ENCODE peak calls at places on chromosomes 6 and 20, in eight cellular contexts. H, Q, U, K, A, L, Z and X are unnamed samples.

GRCh38 chr6:15752820-15753219 is 90.0 kb upstream of the DTNBP1 start:
- DNase-seq in K (no peak), H (no peak), A (no peak), L (no peak), Z (no peak), U (no peak), Q (no peak), X (no peak)

GRCh38 chr6:40634429-40634828 is 47.3 kb upstream of the LRFN2 start:
- DNase-seq in Z (no peak), U (no peak), L (no peak), K (no peak), H (no peak), A (no peak), Q (no peak), X (no peak)

GRCh38 chr20:61253264-61253639 is 1.2 kb downstream of the CDH4 start:
- DNase-seq in L (no peak), K (no peak), Q (no peak), A (no peak), H (no peak), Z (no peak), U (peak), X (peak)

GRCh38 chr6:144150673-144151009 is 324 bp downstream of the STX11 start:
- DNase-seq in Z (peak), A (peak), H (no peak), U (peak), Q (no peak), L (no peak), K (peak), X (no peak)

GRCh38 chr20:63316502-63316921 is 23.5 kb downstream of the COL20A1 start:
- DNase-seq in H (no peak), U (no peak), A (no peak), Z (no peak), Q (no peak), L (no peak), K (no peak), X (no peak)

GRCh38 chr6:98835149-98836024 is 1.0 kb downstream of the POU3F2 start:
- DNase-seq in U (no peak), Q (no peak), Z (no peak), L (no peak), A (no peak), K (no peak), H (no peak), X (peak)

GRCh38 chr20:18853946-18854646 is 40.5 kb downstream of the SCP2D1 start:
- DNase-seq in H (no peak), L (no peak), Q (no peak), Z (no peak), A (no peak), U (no peak), K (no peak), X (no peak)

GRCh38 chr20:56733967-56734366 is 104.9 kb downstream of the TFAP2C start:
- DNase-seq in U (no peak), A (no peak), Z (no peak), H (no peak), Q (no peak), L (no peak), K (no peak), X (no peak)

GRCh38 chr20:45579184-45579583 is at the start of gene WFDC8:
- DNase-seq in K (no peak), U (no peak), A (no peak), Z (no peak), Q (no peak), H (no peak), L (no peak), X (no peak)

GRCh38 chr6:158798311-158798710 is 20.9 kb downstream of the EZR start:
- DNase-seq in Z (no peak), L (no peak), K (no peak), U (no peak), H (no peak), Q (no peak), A (no peak), X (no peak)

GRCh38 chr20:60447703-60448102 is 489.5 kb downstream of the CDH26 start:
- DNase-seq in L (no peak), H (no peak), Q (no peak), U (no peak), K (no peak), A (no peak), Z (no peak), X (no peak)

GRCh38 chr6:40328376-40328987 is 258.7 kb downstream of the LRFN2 start:
- DNase-seq in U (peak), Q (no peak), K (no peak), H (no peak), Z (peak), A (no peak), L (peak), X (peak)

GRCh38 chr6:18266524-18266908 is 2.2 kb upstream of the DEK start:
- DNase-seq in Z (no peak), Q (no peak), L (no peak), K (no peak), H (no peak), A (no peak), U (no peak), X (no peak)

GRCh38 chr6:23663652-23664051 is 462.4 kb upstream of the NRSN1 start:
- DNase-seq in U (no peak), Q (no peak), Z (no peak), L (no peak), K (no peak), A (no peak), H (no peak), X (no peak)

GRCh38 chr6:128885381-128885780 is 2.4 kb downstream of the LAMA2 start:
- DNase-seq in U (no peak), K (no peak), H (no peak), Z (no peak), Q (no peak), A (no peak), L (no peak), X (no peak)

GRCh38 chr6:110399219-110400071 is 15.9 kb downstream of the DDO start:
- DNase-seq in A (no peak), Z (no peak), Q (no peak), H (no peak), K (no peak), L (no peak), U (no peak), X (no peak)

GRCh38 chr20:2116170-2116940 is 14.7 kb downstream of the STK35 start:
- DNase-seq in U (no peak), Q (no peak), L (no peak), H (no peak), K (no peak), Z (no peak), A (no peak), X (no peak)

GRCh38 chr6:88586371-88587157 is 376.9 kb downstream of the RNGTT start:
- DNase-seq in H (no peak), L (no peak), Q (no peak), A (no peak), K (no peak), U (no peak), Z (no peak), X (peak)

GRCh38 chr6:149082320-149082719 is 235.2 kb upstream of the TAB2 start:
- DNase-seq in Q (no peak), A (peak), H (peak), Z (peak), U (peak), K (peak), L (peak), X (peak)

GRCh38 chr6:10033223-10033829 is 381.5 kb downstream of the TFAP2A start:
- DNase-seq in L (no peak), A (no peak), Z (peak), U (no peak), H (no peak), K (no peak), Q (peak), X (no peak)

GRCh38 chr6:87716928-87717655 is 15.1 kb upstream of the AKIRIN2 start:
- DNase-seq in Z (no peak), A (no peak), L (no peak), K (no peak), U (no peak), Q (no peak), H (no peak), X (no peak)

GRCh38 chr20:39195495-39196129 is 233.5 kb downstream of the DHX35 start:
- DNase-seq in U (no peak), K (no peak), A (no peak), Z (no peak), H (no peak), Q (no peak), L (no peak), X (no peak)

GRCh38 chr20:605237-605636 is 4.9 kb downstream of the TCF15 start:
- DNase-seq in Z (no peak), H (no peak), L (no peak), Q (no peak), U (no peak), A (no peak), K (no peak), X (no peak)

GRCh38 chr20:6663751-6664388 is 103.6 kb upstream of the BMP2 start:
- DNase-seq in A (no peak), K (no peak), Q (peak), H (no peak), U (no peak), Z (peak), L (no peak), X (no peak)

GRCh38 chr6:121811106-121811505 is 375.7 kb downstream of the GJA1 start:
- DNase-seq in K (no peak), L (no peak), Q (no peak), Z (no peak), H (no peak), A (no peak), U (no peak), X (no peak)

GRCh38 chr20:24995741-24996448 is 3.3 kb upstream of the APMAP start:
- DNase-seq in Q (no peak), Z (no peak), L (no peak), A (no peak), U (no peak), K (no peak), H (no peak), X (peak)

GRCh38 chr6:22756365-22756764 is 187.0 kb downstream of the HDGFL1 start:
- DNase-seq in Z (no peak), A (no peak), K (no peak), U (no peak), Q (peak), L (no peak), H (no peak), X (no peak)

GRCh38 chr20:23963941-23964340 is 24.6 kb downstream of the GGTLC1 start:
- DNase-seq in L (no peak), U (no peak), K (no peak), A (no peak), Z (no peak), Q (no peak), H (no peak), X (no peak)

GRCh38 chr20:1941226-1941625 is 46.0 kb downstream of the SIRPA start:
- DNase-seq in U (no peak), L (no peak), H (no peak), Z (no peak), A (no peak), K (no peak), Q (no peak), X (no peak)

GRCh38 chr20:60642048-60642447 is 610.0 kb upstream of the CDH4 start:
- DNase-seq in H (no peak), Q (no peak), K (no peak), Z (no peak), U (no peak), A (no peak), L (no peak), X (no peak)

GRCh38 chr6:151286192-151286591 is 46.4 kb downstream of the AKAP12 start:
- DNase-seq in A (no peak), H (no peak), Q (no peak), K (peak), U (no peak), Z (no peak), L (no peak), X (no peak)

GRCh38 chr6:157223486-157223885 is 99.8 kb downstream of the TMEM242 start:
- DNase-seq in A (no peak), K (no peak), Q (no peak), Z (no peak), U (no peak), H (no peak), L (no peak), X (no peak)

GRCh38 chr20:23086056-23086551 is at the start of gene CD93:
- DNase-seq in U (peak), A (peak), L (no peak), H (no peak), K (peak), Z (no peak), Q (no peak), X (no peak)

GRCh38 chr6:11994875-11995461 is 17.1 kb upstream of the HIVEP1 start:
- DNase-seq in H (no peak), Z (no peak), K (no peak), Q (no peak), U (no peak), L (no peak), A (no peak), X (no peak)

GRCh38 chr6:122730775-122731386 is 48.6 kb upstream of the FABP7 start:
- DNase-seq in L (no peak), H (no peak), U (peak), K (no peak), A (peak), Q (no peak), Z (peak), X (peak)